ENCODE peak calls at places on chromosomes 3 and 15, in five cellular contexts. O is GM23248, S is MM.1S, G is HAP-1, T is ovary. Q is an unnamed sample.

GRCh38 chr15:92393287-92393993 is at the start of gene ST8SIA2:
- DNase-seq in O (peak; percentile 39), G (peak; percentile 72), T (no peak), S (peak; percentile 88), Q (peak; percentile 26)

GRCh38 chr3:150775001-150775599 is 12.1 kb upstream of the SIAH2 start:
- DNase-seq in O (peak; percentile 83), S (no peak), G (no peak), T (no peak), Q (no peak)

GRCh38 chr3:9402410-9403228 is 5.2 kb downstream of the SETD5 start:
- DNase-seq in S (no peak), O (peak; percentile 52), T (peak; percentile 54), G (peak; percentile 81), Q (peak; percentile 73)

GRCh38 chr15:63749330-63749942 is 84.3 kb downstream of the HERC1 start:
- DNase-seq in T (no peak), S (no peak), G (peak; percentile 98), O (peak; percentile 12), Q (no peak)

GRCh38 chr15:70596354-70597055 is 166.9 kb downstream of the UACA start:
- DNase-seq in O (peak; percentile 92), G (no peak), S (no peak), T (no peak), Q (peak; percentile 63)

GRCh38 chr3:45137656-45138181 is 8.5 kb downstream of the CDCP1 start:
- DNase-seq in G (no peak), T (no peak), O (peak; percentile 61), S (no peak), Q (peak; percentile 35)

GRCh38 chr15:63500265-63501250 is 3.8 kb upstream of the USP3 start:
- DNase-seq in T (no peak), G (no peak), S (no peak), O (no peak), Q (no peak)

GRCh38 chr3:136353461-136353860 is 103.3 kb downstream of the PCCB start:
- DNase-seq in G (no peak), O (no peak), S (no peak), T (no peak), Q (no peak)

GRCh38 chr15:28868744-28869143 is 17.0 kb upstream of the APBA2 start:
- DNase-seq in S (no peak), T (no peak), O (no peak), G (no peak), Q (no peak)

GRCh38 chr3:17054944-17055343 is 170.2 kb downstream of the PLCL2 start:
- DNase-seq in S (no peak), T (no peak), O (no peak), G (no peak), Q (no peak)

GRCh38 chr15:31147456-31147855 is 45.9 kb upstream of the TRPM1 start:
- DNase-seq in S (no peak), T (no peak), G (no peak), O (no peak), Q (no peak)

GRCh38 chr15:88647362-88648105 is 8.7 kb downstream of the ISG20 start:
- DNase-seq in O (no peak), S (no peak), T (no peak), G (no peak), Q (no peak)

GRCh38 chr3:185726254-185726967 is 98.4 kb downstream of the IGF2BP2 start:
- DNase-seq in S (peak; percentile 66), T (no peak), O (no peak), G (no peak), Q (no peak)

GRCh38 chr3:197308591-197308990 is 10.2 kb upstream of the DLG1 start:
- DNase-seq in O (peak; percentile 81), S (no peak), G (peak; percentile 13), T (no peak), Q (peak; percentile 63)

GRCh38 chr15:52699457-52699856 is 20.3 kb upstream of the ATOSA start:
- DNase-seq in G (no peak), O (no peak), T (no peak), S (no peak), Q (no peak)

GRCh38 chr3:116028157-116028556 is 404.8 kb downstream of the GAP43 start:
- DNase-seq in O (no peak), T (no peak), S (no peak), G (no peak), Q (no peak)
- H3K36me3 ChIP-seq in O (no peaks in the 10 kb centered on the region), T (no peaks in the 10 kb centered on the region), S (no peaks in the 10 kb centered on the region), G (no peaks in the 10 kb centered on the region), Q (no peaks in the 10 kb centered on the region)

DNA sequence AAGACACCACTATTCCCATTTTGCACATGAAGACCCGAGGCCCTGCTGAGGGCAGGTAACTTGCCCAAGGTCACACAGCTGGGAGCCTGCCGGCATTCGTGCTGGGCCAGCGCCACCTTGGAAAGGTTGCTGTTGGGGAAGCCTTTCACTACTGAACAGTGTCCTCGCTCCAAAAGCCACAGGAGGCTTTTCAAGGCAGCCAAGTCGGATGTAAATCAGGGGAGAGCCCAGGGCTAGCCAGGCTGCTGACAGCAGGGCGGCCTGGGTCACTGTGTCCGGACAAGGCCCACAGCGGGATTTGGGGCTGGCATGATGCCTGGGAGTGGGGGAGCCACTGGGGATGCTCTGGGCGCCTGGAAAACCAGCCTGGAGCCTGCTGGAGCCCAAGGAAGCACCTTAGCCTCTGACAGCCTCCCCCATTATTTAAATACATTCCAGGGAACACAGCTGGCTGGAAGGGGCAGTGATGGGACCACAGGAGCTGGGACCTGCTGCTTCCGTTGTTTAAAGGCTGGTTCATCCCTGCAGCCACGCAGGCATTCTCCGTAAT is 10.5 kb downstream of the SLC6A6 start:
- DNase-seq in O (no peak), G (no peak), T (peak; percentile 87), S (no peak), Q (no peak)
- H3K36me3 ChIP-seq in O (no peaks in the 10 kb centered on the region), G (peaks cover 15% of the 10 kb centered on the region), T (no peaks in the 10 kb centered on the region), S (no peaks in the 10 kb centered on the region), Q (no peaks in the 10 kb centered on the region)

GRCh38 chr15:72766025-72766424 is 17.5 kb downstream of the ADPGK start:
- DNase-seq in O (no peak), G (no peak), T (no peak), S (no peak), Q (no peak)

GRCh38 chr15:72766780-72767179 is 16.8 kb downstream of the ADPGK start:
- DNase-seq in O (no peak), G (no peak), S (no peak), T (no peak), Q (no peak)

GRCh38 chr15:72760590-72761260 is 22.8 kb downstream of the ADPGK start:
- DNase-seq in S (no peak), G (no peak), T (no peak), O (no peak), Q (no peak)

DNA sequence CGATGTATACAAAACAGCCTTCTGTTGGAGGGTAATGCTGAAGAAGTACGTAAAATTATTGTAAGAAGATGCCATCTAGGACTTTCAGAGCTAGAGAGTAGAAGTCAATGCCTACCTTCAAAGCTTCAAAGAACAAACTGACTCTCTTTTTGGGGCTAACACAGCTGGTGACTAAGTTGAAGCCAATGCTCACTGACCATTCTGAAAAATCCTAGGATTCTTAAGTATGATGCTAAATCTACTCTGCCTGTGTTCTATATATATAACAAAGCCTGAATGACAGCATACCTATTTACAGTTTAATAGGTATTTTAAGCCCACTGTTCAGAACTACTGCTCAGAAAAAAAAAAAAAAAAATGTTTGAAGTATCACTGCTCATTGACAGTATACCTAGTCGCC is 18.9 kb downstream of the ADPGK start:
- DNase-seq in T (no peak), G (no peak), O (peak; percentile 9), S (no peak), Q (no peak)
- H3K36me3 ChIP-seq in T (no peaks in the 10 kb centered on the region), G (peaks cover 78% of the 10 kb centered on the region), O (peaks cover 45% of the 10 kb centered on the region), S (peaks cover 22% of the 10 kb centered on the region), Q (peaks cover 16% of the 10 kb centered on the region)

DNA sequence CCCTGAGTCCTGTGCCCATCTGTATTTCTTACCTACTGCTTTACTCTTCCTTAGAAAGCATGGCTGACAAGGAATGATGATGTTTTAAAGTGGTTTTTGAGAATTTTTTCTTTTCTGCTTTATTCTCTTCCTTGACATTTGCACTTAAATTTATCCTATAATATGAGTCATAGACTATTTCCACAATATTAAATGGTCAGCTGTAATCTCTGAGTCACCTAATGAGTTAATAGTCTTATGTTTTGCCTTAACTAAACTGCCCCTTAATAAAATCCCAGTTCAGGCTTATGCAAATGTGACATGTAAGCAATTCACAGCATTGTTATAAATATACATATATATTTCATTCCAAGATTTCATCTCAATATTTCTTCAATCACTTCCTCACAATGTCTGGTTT is 23.8 kb downstream of the MEIS2 start:
- DNase-seq in G (no peak), T (no peak), S (no peak), O (peak; percentile 65), Q (no peak)
- H3K36me3 ChIP-seq in G (peaks cover 5% of the 10 kb centered on the region), T (no peaks in the 10 kb centered on the region), S (no peaks in the 10 kb centered on the region), O (peaks cover 41% of the 10 kb centered on the region), Q (peaks cover 82% of the 10 kb centered on the region)

GRCh38 chr3:49296781-49297420 is 19.9 kb upstream of the C3orf62 start:
- DNase-seq in O (peak; percentile 41), G (no peak), S (no peak), T (peak; percentile 51), Q (no peak)
- H3K36me3 ChIP-seq in O (peaks cover 66% of the 10 kb centered on the region), G (peaks cover 67% of the 10 kb centered on the region), S (peaks cover 6% of the 10 kb centered on the region), T (no peaks in the 10 kb centered on the region), Q (peaks cover 73% of the 10 kb centered on the region)

DNA sequence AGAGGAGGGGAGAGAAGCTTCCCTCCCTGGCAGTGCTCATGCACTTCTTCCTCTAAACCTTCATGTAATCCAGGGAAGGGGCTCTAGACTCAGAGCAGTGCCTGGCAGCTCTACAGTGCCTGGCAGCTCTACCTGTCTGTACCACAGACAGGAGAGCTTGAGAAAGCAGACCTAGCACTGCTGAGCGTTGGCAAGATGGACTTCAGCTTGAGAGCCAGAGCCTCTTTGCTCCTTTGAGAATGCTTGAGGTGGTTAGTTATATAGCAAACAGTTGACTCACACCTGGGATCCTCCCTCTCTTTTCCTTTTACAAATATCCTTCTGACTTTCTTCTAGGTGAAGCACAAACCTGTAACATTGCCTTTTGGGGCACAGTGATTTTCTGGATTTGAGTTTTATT is 20.9 kb downstream of the FBXO22 start:
- DNase-seq in S (no peak), T (no peak), G (no peak), O (peak; percentile 15), Q (no peak)
- H3K36me3 ChIP-seq in S (no peaks in the 10 kb centered on the region), T (no peaks in the 10 kb centered on the region), G (peaks cover 35% of the 10 kb centered on the region), O (no peaks in the 10 kb centered on the region), Q (no peaks in the 10 kb centered on the region)

GRCh38 chr3:129276385-129276784 is 2.3 kb upstream of the HMCES start:
- DNase-seq in T (no peak), G (no peak), O (no peak), S (peak; percentile 90), Q (no peak)
- H3K36me3 ChIP-seq in T (no peaks in the 10 kb centered on the region), G (peaks cover 70% of the 10 kb centered on the region), O (peaks cover 51% of the 10 kb centered on the region), S (no peaks in the 10 kb centered on the region), Q (peaks cover 52% of the 10 kb centered on the region)

DNA sequence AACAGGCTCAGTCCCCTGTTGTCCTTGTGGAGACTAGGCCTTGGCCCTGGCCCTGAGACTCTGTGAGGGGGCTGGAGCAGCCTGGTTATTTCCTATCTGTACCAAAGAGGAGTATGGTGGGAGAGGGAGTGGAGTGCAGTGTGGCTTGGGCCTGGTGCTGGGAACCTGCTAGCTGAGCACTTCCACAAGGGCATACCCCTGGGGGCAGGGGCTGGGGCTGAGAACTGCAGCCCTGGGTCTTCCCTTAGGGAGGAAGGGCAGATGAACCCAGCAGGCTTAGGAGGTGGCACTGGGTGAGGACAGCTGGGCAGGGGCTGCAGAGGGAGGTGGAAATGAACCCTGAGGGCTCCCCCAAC is 3.5 kb upstream of the CHST14 start:
- DNase-seq in O (no peak), S (no peak), G (no peak), T (no peak), Q (no peak)
- H3K36me3 ChIP-seq in O (no peaks in the 10 kb centered on the region), S (no peaks in the 10 kb centered on the region), G (peaks cover 46% of the 10 kb centered on the region), T (no peaks in the 10 kb centered on the region), Q (peaks cover 28% of the 10 kb centered on the region)